ENCODE peak calls at places on chromosomes 12 and 14, in six cellular contexts. T is HEK293T, S is skeletal muscle cell, L is HT-29, N is Daoy, B is midbrain. X is an unnamed sample.

GRCh38 chr14:66496911-66497310 is 10.7 kb downstream of the CCDC196 start:
- DNase-seq in T (no peak), S (no peak), L (no peak), N (no peak), B (no peak), X (no peak)

GRCh38 chr12:127984386-127985055 is 282.4 kb upstream of the TMEM132C start:
- DNase-seq in T (no peak), S (peak), L (no peak), N (peak), B (no peak), X (no peak)

GRCh38 chr14:64983439-64984310 is 3.0 kb upstream of the FNTB start:
- DNase-seq in T (peak), S (no peak), L (peak), N (peak), B (peak), X (no peak)

GRCh38 chr12:13208533-13209278 is 12.2 kb downstream of the EMP1 start:
- DNase-seq in T (no peak), S (no peak), L (peak), N (peak), B (peak), X (no peak)

GRCh38 chr14:80664576-80664975 is 277.0 kb downstream of the CEP128 start:
- DNase-seq in T (no peak), S (no peak), L (peak), N (peak), B (no peak), X (no peak)

GRCh38 chr14:20418501-20418909 is 5.2 kb upstream of the TEP1 start:
- DNase-seq in T (no peak), S (no peak), L (peak), N (no peak), B (no peak), X (no peak)

GRCh38 chr12:113242018-113242418 is 20.8 kb downstream of the TPCN1 start:
- DNase-seq in T (no peak), S (peak), L (peak), N (peak), B (no peak), X (no peak)

GRCh38 chr14:86038401-86038985 is 508.5 kb downstream of the FLRT2 start:
- DNase-seq in T (peak), S (no peak), L (peak), N (peak), B (peak), X (no peak)

GRCh38 chr14:59301354-59301753 is 112.9 kb downstream of the DAAM1 start:
- DNase-seq in T (no peak), S (no peak), L (no peak), N (no peak), B (no peak), X (peak)

GRCh38 chr14:87833026-87833425 is 160.0 kb downstream of the GALC start:
- DNase-seq in T (no peak), S (no peak), L (no peak), N (no peak), B (no peak), X (no peak)

X was measured in dorsolateral prefrontal cortex.